ENCODE peak calls at places on chromosomes 13 and 19, in eight cellular contexts. G, U, H, D, E, M, Y and X are unnamed samples.

GRCh38 chr13:40130871-40131636 is 475.6 kb downstream of the COG6 start:
- DNase-seq in G (peak), U (no peak), H (peak), D (no peak), E (no peak), M (no peak), Y (no peak), X (no peak)

GRCh38 chr19:49895566-49896297 is 955 bp downstream of the IL4I1 start:
- DNase-seq in G (no peak), U (no peak), H (no peak), D (no peak), E (no peak), M (no peak), Y (no peak), X (no peak)

GRCh38 chr13:51938454-51938853 is 72.8 kb downstream of the ATP7B start:
- DNase-seq in G (no peak), U (no peak), H (no peak), D (no peak), E (no peak), M (no peak), Y (no peak), X (no peak)

GRCh38 chr19:47595937-47596336 is 13.0 kb upstream of the BICRA start:
- DNase-seq in G (no peak), U (no peak), H (no peak), D (no peak), E (no peak), M (no peak), Y (no peak), X (no peak)

GRCh38 chr13:43170497-43170896 is 147.1 kb downstream of the DNAJC15 start:
- DNase-seq in G (no peak), U (no peak), H (no peak), D (no peak), E (no peak), M (no peak), Y (no peak), X (no peak)

GRCh38 chr19:35462476-35462953 is 14.5 kb downstream of the FFAR2 start:
- DNase-seq in G (no peak), U (no peak), H (no peak), D (peak), E (no peak), M (no peak), Y (peak), X (no peak)

GRCh38 chr13:97766749-97767148 is 186.7 kb upstream of the IPO5 start:
- DNase-seq in G (no peak), U (no peak), H (peak), D (no peak), E (no peak), M (no peak), Y (no peak), X (no peak)

GRCh38 chr19:16327911-16328823 is 3.5 kb downstream of the KLF2 start:
- DNase-seq in G (peak), U (no peak), H (peak), D (peak), E (peak), M (peak), Y (peak), X (peak)

GRCh38 chr13:110126391-110126961 is 180.5 kb downstream of the COL4A1 start:
- DNase-seq in G (peak), U (peak), H (peak), D (no peak), E (peak), M (no peak), Y (peak), X (no peak)

GRCh38 chr13:25738342-25738771 is 313.5 kb downstream of the SHISA2 start:
- DNase-seq in G (peak), U (no peak), H (peak), D (no peak), E (no peak), M (no peak), Y (no peak), X (no peak)

GRCh38 chr19:907183-907853 is 5.7 kb downstream of the R3HDM4 start:
- DNase-seq in G (no peak), U (no peak), H (no peak), D (peak), E (no peak), M (no peak), Y (no peak), X (no peak)

GRCh38 chr13:45362939-45363338 is 22.0 kb upstream of the TPT1 start:
- DNase-seq in G (no peak), U (no peak), H (no peak), D (no peak), E (no peak), M (no peak), Y (no peak), X (no peak)

GRCh38 chr19:868458-869244 is 9.2 kb downstream of the CFD start:
- DNase-seq in G (no peak), U (no peak), H (no peak), D (no peak), E (no peak), M (no peak), Y (no peak), X (no peak)

GRCh38 chr19:10078329-10078728 is 7.8 kb upstream of the SHFL start:
- DNase-seq in G (no peak), U (no peak), H (no peak), D (no peak), E (no peak), M (no peak), Y (no peak), X (no peak)

GRCh38 chr19:5171711-5172110 is 168.9 kb downstream of the PTPRS start:
- DNase-seq in G (no peak), U (no peak), H (no peak), D (no peak), E (no peak), M (no peak), Y (no peak), X (no peak)

GRCh38 chr19:37251308-37252229 is 33.6 kb downstream of the ZNF383 start:
- DNase-seq in G (peak), U (peak), H (peak), D (peak), E (peak), M (peak), Y (peak), X (peak)

GRCh38 chr19:40836754-40837429 is 13.4 kb downstream of the CYP2A6 start:
- DNase-seq in G (no peak), U (no peak), H (no peak), D (no peak), E (no peak), M (no peak), Y (no peak), X (no peak)

GRCh38 chr19:23415561-23416191 is 20.4 kb upstream of the ZNF91 start:
- DNase-seq in G (no peak), U (peak), H (no peak), D (no peak), E (peak), M (no peak), Y (no peak), X (peak)

GRCh38 chr13:43269037-43269476 is 245.7 kb downstream of the DNAJC15 start:
- DNase-seq in G (peak), U (peak), H (peak), D (no peak), E (no peak), M (no peak), Y (no peak), X (no peak)

GRCh38 chr13:28657784-28658538 is 969 bp upstream of the POMP start:
- DNase-seq in G (peak), U (no peak), H (peak), D (no peak), E (no peak), M (no peak), Y (no peak), X (no peak)

GRCh38 chr19:49741210-49741844 is 21.8 kb downstream of the TSKS start:
- DNase-seq in G (no peak), U (no peak), H (no peak), D (no peak), E (no peak), M (no peak), Y (no peak), X (no peak)

GRCh38 chr19:1685046-1685445 is 32.6 kb upstream of the TCF3 start:
- DNase-seq in G (no peak), U (no peak), H (no peak), D (no peak), E (no peak), M (no peak), Y (no peak), X (no peak)

GRCh38 chr13:64912141-64912540 is 2318.0 kb downstream of the PCDH9 start:
- DNase-seq in G (peak), U (no peak), H (peak), D (no peak), E (no peak), M (no peak), Y (no peak), X (no peak)